ENCODE peak calls at places on chromosome 20, in seven cellular contexts. D, S, L, H, Y, W and J are unnamed samples.

GRCh38 chr20:53444386-53444785 is 149.3 kb downstream of the ZNF217 start:
- DNase-seq in D (no peak), S (no peak), L (peak; percentile 29), H (no peak), Y (no peak), W (no peak), J (no peak)

GRCh38 chr20:24027229-24027628 is 38.6 kb upstream of the GGTLC1 start:
- DNase-seq in D (no peak), S (peak; percentile 33), L (peak; percentile 51), H (no peak), Y (no peak), W (no peak), J (no peak)

GRCh38 chr20:18191336-18191735 is 53.7 kb downstream of the KAT14 start:
- DNase-seq in D (no peak), S (no peak), L (no peak), H (no peak), Y (no peak), W (no peak), J (no peak)

GRCh38 chr20:54063998-54064676 is 6.3 kb downstream of the BCAS1 start:
- DNase-seq in D (no peak), S (peak; percentile 86), L (no peak), H (no peak), Y (no peak), W (no peak), J (no peak)

GRCh38 chr20:64222851-64223525 is 32.6 kb upstream of the PCMTD2 start:
- DNase-seq in D (no peak), S (no peak), L (no peak), H (no peak), Y (no peak), W (no peak), J (no peak)

GRCh38 chr20:36806049-36806448 is 32.5 kb upstream of the DSN1 start:
- DNase-seq in D (no peak), S (no peak), L (peak; percentile 34), H (no peak), Y (no peak), W (no peak), J (no peak)

GRCh38 chr20:2746636-2747265 is 53.7 kb downstream of the CPXM1 start:
- DNase-seq in D (peak; percentile 29), S (no peak), L (no peak), H (no peak), Y (no peak), W (no peak), J (no peak)

GRCh38 chr20:5001174-5002076 is at the start of gene SLC23A2:
- DNase-seq in D (no peak), S (peak; percentile 61), L (peak; percentile 55), H (no peak), Y (peak; percentile 92), W (peak; percentile 35), J (no peak)

GRCh38 chr20:25073544-25073943 is 8.4 kb downstream of the VSX1 start:
- DNase-seq in D (peak; percentile 59), S (no peak), L (no peak), H (no peak), Y (no peak), W (no peak), J (peak; percentile 37)

GRCh38 chr20:10217517-10218410 is 866 bp upstream of the SNAP25 start:
- DNase-seq in D (peak; percentile 78), S (no peak), L (peak; percentile 99), H (peak; percentile 97), Y (no peak), W (peak; percentile 72), J (no peak)

GRCh38 chr20:58102744-58103516 is 125.5 kb downstream of the ANKRD60 start:
- DNase-seq in D (peak; percentile 38), S (no peak), L (peak; percentile 96), H (peak; percentile 35), Y (no peak), W (peak; percentile 32), J (no peak)

GRCh38 chr20:23295934-23296333 is 54.7 kb upstream of the NXT1 start:
- DNase-seq in D (peak; percentile 68), S (no peak), L (no peak), H (no peak), Y (no peak), W (no peak), J (no peak)

GRCh38 chr20:48609491-48609978 is 218.3 kb downstream of the PREX1 start:
- DNase-seq in D (no peak), S (peak; percentile 68), L (no peak), H (no peak), Y (no peak), W (no peak), J (no peak)

GRCh38 chr20:19738936-19739335 is 19.1 kb upstream of the RIN2 start:
- DNase-seq in D (peak; percentile 33), S (no peak), L (peak; percentile 22), H (peak; percentile 18), Y (no peak), W (no peak), J (no peak)

GRCh38 chr20:59933849-59934585 is 580 bp upstream of the SYCP2 start:
- DNase-seq in D (peak; percentile 84), S (peak; percentile 75), L (peak; percentile 58), H (peak; percentile 49), Y (peak; percentile 96), W (peak; percentile 86), J (no peak)

GRCh38 chr20:8678098-8678776 is 390.6 kb upstream of the PLCB4 start:
- DNase-seq in D (no peak), S (no peak), L (no peak), H (no peak), Y (no peak), W (no peak), J (no peak)

GRCh38 chr20:3603108-3603507 is 60.1 kb downstream of the GFRA4 start:
- DNase-seq in D (no peak), S (no peak), L (no peak), H (no peak), Y (no peak), W (no peak), J (no peak)

GRCh38 chr20:37989601-37990001 is 43.7 kb downstream of the TTI1 start:
- DNase-seq in D (no peak), S (peak; percentile 18), L (peak; percentile 56), H (peak; percentile 25), Y (no peak), W (no peak), J (no peak)

GRCh38 chr20:20860078-20860806 is 147.8 kb upstream of the RALGAPA2 start:
- DNase-seq in D (peak; percentile 79), S (peak; percentile 86), L (peak; percentile 90), H (peak; percentile 88), Y (peak; percentile 87), W (peak; percentile 68), J (peak; percentile 99)

GRCh38 chr20:51500311-51500710 is 42.2 kb downstream of the NFATC2 start:
- DNase-seq in D (peak; percentile 22), S (peak; percentile 75), L (peak; percentile 36), H (no peak), Y (no peak), W (peak; percentile 27), J (no peak)

GRCh38 chr20:47973519-47974233 is 188.4 kb upstream of the SULF2 start:
- DNase-seq in D (no peak), S (peak; percentile 47), L (peak; percentile 58), H (no peak), Y (no peak), W (no peak), J (peak; percentile 31)

GRCh38 chr20:34639755-34640222 is 37.1 kb downstream of the PIGU start:
- DNase-seq in D (no peak), S (no peak), L (no peak), H (no peak), Y (no peak), W (no peak), J (no peak)

GRCh38 chr20:63404129-63405085 is 43.3 kb upstream of the CHRNA4 start:
- DNase-seq in D (no peak), S (no peak), L (no peak), H (no peak), Y (no peak), W (no peak), J (no peak)

GRCh38 chr20:25277051-25277801 is 29.3 kb downstream of the PYGB start:
- DNase-seq in D (no peak), S (no peak), L (no peak), H (no peak), Y (no peak), W (no peak), J (peak; percentile 39)

GRCh38 chr20:11030351-11030750 is 356.6 kb upstream of the JAG1 start:
- DNase-seq in D (no peak), S (no peak), L (no peak), H (no peak), Y (no peak), W (no peak), J (no peak)